ENCODE peak calls at places on chromosome X, in six cellular contexts. One of them, this sample, is unnamed.

GRCh38 chrX:81542255-81542654 is 340.4 kb downstream of the SH3BGRL start:
- DNase-seq in T-helper 2 cell: no peak
- DNase-seq in NAMALWA: no peak
- DNase-seq in fibroblast of mammary gland: no peak
- DNase-seq in GM12865: no peak
- DNase-seq in lower lobe of right lung: no peak
- DNase-seq in this sample: no peak

GRCh38 chrX:18210470-18210869 is 10.2 kb downstream of the BEND2 start:
- DNase-seq in T-helper 2 cell: no peak
- DNase-seq in NAMALWA: peak
- DNase-seq in fibroblast of mammary gland: peak
- DNase-seq in GM12865: no peak
- DNase-seq in lower lobe of right lung: no peak
- DNase-seq in this sample: no peak

GRCh38 chrX:40504801-40505605 is 75.8 kb upstream of the ATP6AP2 start:
- DNase-seq in T-helper 2 cell: no peak
- DNase-seq in NAMALWA: no peak
- DNase-seq in fibroblast of mammary gland: peak
- DNase-seq in GM12865: peak
- DNase-seq in lower lobe of right lung: no peak
- DNase-seq in this sample: peak

GRCh38 chrX:13091111-13091765 is 46.8 kb upstream of the FAM9C start:
- DNase-seq in T-helper 2 cell: no peak
- DNase-seq in NAMALWA: peak
- DNase-seq in fibroblast of mammary gland: no peak
- DNase-seq in GM12865: peak
- DNase-seq in lower lobe of right lung: no peak
- DNase-seq in this sample: no peak

GRCh38 chrX:134886201-134886600 is 104.6 kb upstream of the SMIM10 start:
- DNase-seq in T-helper 2 cell: no peak
- DNase-seq in NAMALWA: no peak
- DNase-seq in fibroblast of mammary gland: peak
- DNase-seq in GM12865: no peak
- DNase-seq in lower lobe of right lung: no peak
- DNase-seq in this sample: peak

GRCh38 chrX:22063284-22063683 is 31.2 kb downstream of the PHEX start:
- DNase-seq in T-helper 2 cell: no peak
- DNase-seq in NAMALWA: peak
- DNase-seq in fibroblast of mammary gland: no peak
- DNase-seq in GM12865: peak
- DNase-seq in lower lobe of right lung: no peak
- DNase-seq in this sample: no peak

GRCh38 chrX:107325467-107325866 is 119.1 kb downstream of the DNAAF6 start:
- DNase-seq in T-helper 2 cell: no peak
- DNase-seq in NAMALWA: no peak
- DNase-seq in fibroblast of mammary gland: no peak
- DNase-seq in GM12865: no peak
- DNase-seq in lower lobe of right lung: no peak
- DNase-seq in this sample: no peak

GRCh38 chrX:27619975-27620374 is 29.8 kb downstream of the DCAF8L2 start:
- DNase-seq in T-helper 2 cell: no peak
- DNase-seq in NAMALWA: peak
- DNase-seq in fibroblast of mammary gland: peak
- DNase-seq in GM12865: peak
- DNase-seq in lower lobe of right lung: no peak
- DNase-seq in this sample: peak

GRCh38 chrX:10042055-10042454 is 74.9 kb downstream of the CLDN34 start:
- DNase-seq in T-helper 2 cell: no peak
- DNase-seq in NAMALWA: no peak
- DNase-seq in fibroblast of mammary gland: no peak
- DNase-seq in GM12865: no peak
- DNase-seq in lower lobe of right lung: no peak
- DNase-seq in this sample: no peak

GRCh38 chrX:9195199-9195880 is 161.4 kb upstream of the FAM9B start:
- DNase-seq in T-helper 2 cell: no peak
- DNase-seq in NAMALWA: peak
- DNase-seq in fibroblast of mammary gland: no peak
- DNase-seq in GM12865: no peak
- DNase-seq in lower lobe of right lung: no peak
- DNase-seq in this sample: no peak

GRCh38 chrX:54807524-54808108 is at the start of gene MAGED2:
- DNase-seq in T-helper 2 cell: peak
- DNase-seq in NAMALWA: peak
- DNase-seq in fibroblast of mammary gland: peak
- DNase-seq in GM12865: no peak
- DNase-seq in lower lobe of right lung: no peak
- DNase-seq in this sample: no peak

GRCh38 chrX:136755411-136755810 is 25.3 kb downstream of the ARHGEF6 start:
- DNase-seq in T-helper 2 cell: no peak
- DNase-seq in NAMALWA: no peak
- DNase-seq in fibroblast of mammary gland: no peak
- DNase-seq in GM12865: no peak
- DNase-seq in lower lobe of right lung: no peak
- DNase-seq in this sample: no peak

GRCh38 chrX:16739574-16739973 is 20.2 kb downstream of the SYAP1 start:
- DNase-seq in T-helper 2 cell: no peak
- DNase-seq in NAMALWA: no peak
- DNase-seq in fibroblast of mammary gland: peak
- DNase-seq in GM12865: no peak
- DNase-seq in lower lobe of right lung: no peak
- DNase-seq in this sample: no peak

GRCh38 chrX:12145402-12145801 is 7.1 kb downstream of the FRMPD4 start:
- DNase-seq in T-helper 2 cell: no peak
- DNase-seq in NAMALWA: no peak
- DNase-seq in fibroblast of mammary gland: no peak
- DNase-seq in GM12865: no peak
- DNase-seq in lower lobe of right lung: no peak
- DNase-seq in this sample: no peak

GRCh38 chrX:1097328-1097727 is 115.1 kb downstream of the CRLF2 start:
- DNase-seq in T-helper 2 cell: no peak
- DNase-seq in NAMALWA: no peak
- DNase-seq in fibroblast of mammary gland: no peak
- DNase-seq in GM12865: no peak
- DNase-seq in lower lobe of right lung: no peak
- DNase-seq in this sample: no peak

GRCh38 chrX:10156199-10157031 is at the start of gene CLCN4:
- DNase-seq in T-helper 2 cell: no peak
- DNase-seq in NAMALWA: peak
- DNase-seq in fibroblast of mammary gland: peak
- DNase-seq in GM12865: peak
- DNase-seq in lower lobe of right lung: peak
- DNase-seq in this sample: peak

GRCh38 chrX:115949900-115950822 is 220.4 kb upstream of the AGTR2 start:
- DNase-seq in T-helper 2 cell: no peak
- DNase-seq in NAMALWA: peak
- DNase-seq in fibroblast of mammary gland: no peak
- DNase-seq in GM12865: no peak
- DNase-seq in lower lobe of right lung: no peak
- DNase-seq in this sample: peak

GRCh38 chrX:8845060-8845459 is 43.9 kb upstream of the FAM9A start:
- DNase-seq in T-helper 2 cell: no peak
- DNase-seq in NAMALWA: no peak
- DNase-seq in fibroblast of mammary gland: peak
- DNase-seq in GM12865: no peak
- DNase-seq in lower lobe of right lung: no peak
- DNase-seq in this sample: peak

GRCh38 chrX:20197641-20198210 is 56.1 kb upstream of the EIF1AX start:
- DNase-seq in T-helper 2 cell: no peak
- DNase-seq in NAMALWA: no peak
- DNase-seq in fibroblast of mammary gland: no peak
- DNase-seq in GM12865: no peak
- DNase-seq in lower lobe of right lung: no peak
- DNase-seq in this sample: no peak

GRCh38 chrX:17377795-17378194 is 2.8 kb downstream of the NHS start:
- DNase-seq in T-helper 2 cell: no peak
- DNase-seq in NAMALWA: no peak
- DNase-seq in fibroblast of mammary gland: peak
- DNase-seq in GM12865: no peak
- DNase-seq in lower lobe of right lung: no peak
- DNase-seq in this sample: no peak